ENCODE peak calls at places on chromosome 5, in six cellular contexts. One of them, this sample, is unnamed.

GRCh38 chr5:53438486-53439472 is 41.6 kb upstream of the FST start:
- DNase-seq in amniotic stem cell: peak
- DNase-seq in GM23338: no peak
- DNase-seq in T-cell: no peak
- DNase-seq in H9: no peak
- DNase-seq in NCI-H2081: no peak
- DNase-seq in this sample: no peak

GRCh38 chr5:179387151-179388110 is 42.2 kb upstream of the ADAMTS2 start:
- DNase-seq in amniotic stem cell: no peak
- DNase-seq in GM23338: no peak
- DNase-seq in T-cell: no peak
- DNase-seq in H9: peak
- DNase-seq in NCI-H2081: no peak
- DNase-seq in this sample: no peak

GRCh38 chr5:66540078-66540477 is 56.1 kb upstream of the MAST4 start:
- DNase-seq in amniotic stem cell: no peak
- DNase-seq in GM23338: no peak
- DNase-seq in T-cell: no peak
- DNase-seq in H9: no peak
- DNase-seq in NCI-H2081: no peak
- DNase-seq in this sample: no peak

GRCh38 chr5:75053286-75054109 is 1.1 kb upstream of the GCNT4 start:
- DNase-seq in amniotic stem cell: peak
- DNase-seq in GM23338: peak
- DNase-seq in T-cell: peak
- DNase-seq in H9: peak
- DNase-seq in NCI-H2081: no peak
- DNase-seq in this sample: peak

GRCh38 chr5:144436007-144436406 is 265.3 kb downstream of the KCTD16 start:
- DNase-seq in amniotic stem cell: no peak
- DNase-seq in GM23338: no peak
- DNase-seq in T-cell: no peak
- DNase-seq in H9: no peak
- DNase-seq in NCI-H2081: peak
- DNase-seq in this sample: no peak

GRCh38 chr5:58911270-58911669 is 328.4 kb downstream of the RAB3C start:
- DNase-seq in amniotic stem cell: no peak
- DNase-seq in GM23338: no peak
- DNase-seq in T-cell: no peak
- DNase-seq in H9: no peak
- DNase-seq in NCI-H2081: no peak
- DNase-seq in this sample: no peak

GRCh38 chr5:1651971-1652872 is 128.5 kb upstream of the LPCAT1 start:
- DNase-seq in amniotic stem cell: no peak
- DNase-seq in GM23338: no peak
- DNase-seq in T-cell: no peak
- DNase-seq in H9: peak
- DNase-seq in NCI-H2081: no peak
- DNase-seq in this sample: no peak

GRCh38 chr5:150789943-150790611 is 11.5 kb downstream of the SMIM3 start:
- DNase-seq in amniotic stem cell: peak
- DNase-seq in GM23338: peak
- DNase-seq in T-cell: peak
- DNase-seq in H9: peak
- DNase-seq in NCI-H2081: no peak
- DNase-seq in this sample: no peak

GRCh38 chr5:160744253-160745112 is 107.5 kb downstream of the ATP10B start:
- DNase-seq in amniotic stem cell: no peak
- DNase-seq in GM23338: peak
- DNase-seq in T-cell: no peak
- DNase-seq in H9: no peak
- DNase-seq in NCI-H2081: no peak
- DNase-seq in this sample: no peak

GRCh38 chr5:7181841-7182240 is 214.1 kb upstream of the ADCY2 start:
- DNase-seq in amniotic stem cell: no peak
- DNase-seq in GM23338: no peak
- DNase-seq in T-cell: no peak
- DNase-seq in H9: no peak
- DNase-seq in NCI-H2081: no peak
- DNase-seq in this sample: no peak

GRCh38 chr5:119353686-119354366 is 2.0 kb upstream of the TNFAIP8 start:
- DNase-seq in amniotic stem cell: no peak
- DNase-seq in GM23338: no peak
- DNase-seq in T-cell: peak
- DNase-seq in H9: no peak
- DNase-seq in NCI-H2081: no peak
- DNase-seq in this sample: no peak

This sample was measured in WTC11.